ENCODE peak calls at places on chromosomes 1 and 21, in eight cellular contexts. One of them, this sample, is unnamed.

GRCh38 chr1:68361511-68361910 is 88.2 kb downstream of the RPE65 start:
- DNase-seq in HT-29: no peak
- DNase-seq in GM12892: no peak
- DNase-seq in stimulated activated CD8-positive, alpha-beta memory T cell treated with anti-CD3 and anti-CD28 coated beads, Interleukin-15, amount 100 ng/mL, for 4 hours: no peak
- DNase-seq in activated T-helper 9 cell treated with anti-CD3 and anti-CD28 coated beads, Interleukin-2, amount 50 U/mL, for 16 hours: no peak
- DNase-seq in M059J: peak
- DNase-seq in activated T-cell treated with anti-CD3 and anti-CD28 coated beads, Interleukin-2, amount 50 U/mL, for 72 hours: no peak
- DNase-seq in Peyer's patch: no peak
- DNase-seq in this sample: no peak

GRCh38 chr1:215416497-215416896 is 150.6 kb upstream of the KCTD3 start:
- DNase-seq in M059J: no peak
- DNase-seq in activated T-helper 9 cell treated with anti-CD3 and anti-CD28 coated beads, Interleukin-2, amount 50 U/mL, for 16 hours: no peak
- DNase-seq in GM12892: no peak
- DNase-seq in activated T-cell treated with anti-CD3 and anti-CD28 coated beads, Interleukin-2, amount 50 U/mL, for 72 hours: no peak
- DNase-seq in Peyer's patch: no peak
- DNase-seq in stimulated activated CD8-positive, alpha-beta memory T cell treated with anti-CD3 and anti-CD28 coated beads, Interleukin-15, amount 100 ng/mL, for 4 hours: no peak
- DNase-seq in HT-29: no peak
- DNase-seq in this sample: no peak

GRCh38 chr1:235767795-235768194 is 98.9 kb downstream of the LYST start:
- DNase-seq in activated T-helper 9 cell treated with anti-CD3 and anti-CD28 coated beads, Interleukin-2, amount 50 U/mL, for 16 hours: no peak
- DNase-seq in HT-29: no peak
- DNase-seq in Peyer's patch: no peak
- DNase-seq in stimulated activated CD8-positive, alpha-beta memory T cell treated with anti-CD3 and anti-CD28 coated beads, Interleukin-15, amount 100 ng/mL, for 4 hours: no peak
- DNase-seq in activated T-cell treated with anti-CD3 and anti-CD28 coated beads, Interleukin-2, amount 50 U/mL, for 72 hours: no peak
- DNase-seq in GM12892: peak
- DNase-seq in M059J: no peak
- DNase-seq in this sample: no peak

GRCh38 chr1:37655274-37655673 is 20.6 kb upstream of the RSPO1 start:
- DNase-seq in M059J: no peak
- DNase-seq in activated T-cell treated with anti-CD3 and anti-CD28 coated beads, Interleukin-2, amount 50 U/mL, for 72 hours: no peak
- DNase-seq in Peyer's patch: no peak
- DNase-seq in activated T-helper 9 cell treated with anti-CD3 and anti-CD28 coated beads, Interleukin-2, amount 50 U/mL, for 16 hours: no peak
- DNase-seq in GM12892: no peak
- DNase-seq in HT-29: no peak
- DNase-seq in stimulated activated CD8-positive, alpha-beta memory T cell treated with anti-CD3 and anti-CD28 coated beads, Interleukin-15, amount 100 ng/mL, for 4 hours: no peak
- DNase-seq in this sample: no peak

GRCh38 chr1:59422921-59423575 is 126.2 kb downstream of the FGGY start:
- DNase-seq in activated T-cell treated with anti-CD3 and anti-CD28 coated beads, Interleukin-2, amount 50 U/mL, for 72 hours: no peak
- DNase-seq in M059J: peak
- DNase-seq in HT-29: peak
- DNase-seq in GM12892: no peak
- DNase-seq in Peyer's patch: peak
- DNase-seq in stimulated activated CD8-positive, alpha-beta memory T cell treated with anti-CD3 and anti-CD28 coated beads, Interleukin-15, amount 100 ng/mL, for 4 hours: no peak
- DNase-seq in activated T-helper 9 cell treated with anti-CD3 and anti-CD28 coated beads, Interleukin-2, amount 50 U/mL, for 16 hours: no peak
- DNase-seq in this sample: no peak

GRCh38 chr1:234495231-234495990 is 16.4 kb upstream of the TARBP1 start:
- DNase-seq in HT-29: no peak
- DNase-seq in activated T-cell treated with anti-CD3 and anti-CD28 coated beads, Interleukin-2, amount 50 U/mL, for 72 hours: peak
- DNase-seq in stimulated activated CD8-positive, alpha-beta memory T cell treated with anti-CD3 and anti-CD28 coated beads, Interleukin-15, amount 100 ng/mL, for 4 hours: no peak
- DNase-seq in M059J: peak
- DNase-seq in Peyer's patch: no peak
- DNase-seq in GM12892: no peak
- DNase-seq in activated T-helper 9 cell treated with anti-CD3 and anti-CD28 coated beads, Interleukin-2, amount 50 U/mL, for 16 hours: no peak
- DNase-seq in this sample: peak

GRCh38 chr1:64539808-64540207 is 69.9 kb downstream of the CACHD1 start:
- DNase-seq in stimulated activated CD8-positive, alpha-beta memory T cell treated with anti-CD3 and anti-CD28 coated beads, Interleukin-15, amount 100 ng/mL, for 4 hours: no peak
- DNase-seq in Peyer's patch: peak
- DNase-seq in GM12892: no peak
- DNase-seq in activated T-helper 9 cell treated with anti-CD3 and anti-CD28 coated beads, Interleukin-2, amount 50 U/mL, for 16 hours: no peak
- DNase-seq in activated T-cell treated with anti-CD3 and anti-CD28 coated beads, Interleukin-2, amount 50 U/mL, for 72 hours: no peak
- DNase-seq in HT-29: no peak
- DNase-seq in M059J: peak
- DNase-seq in this sample: no peak

GRCh38 chr1:19606817-19607706 is 37.0 kb upstream of the NBL1 start:
- DNase-seq in GM12892: no peak
- DNase-seq in HT-29: no peak
- DNase-seq in activated T-cell treated with anti-CD3 and anti-CD28 coated beads, Interleukin-2, amount 50 U/mL, for 72 hours: peak
- DNase-seq in stimulated activated CD8-positive, alpha-beta memory T cell treated with anti-CD3 and anti-CD28 coated beads, Interleukin-15, amount 100 ng/mL, for 4 hours: no peak
- DNase-seq in activated T-helper 9 cell treated with anti-CD3 and anti-CD28 coated beads, Interleukin-2, amount 50 U/mL, for 16 hours: peak
- DNase-seq in Peyer's patch: peak
- DNase-seq in M059J: peak
- DNase-seq in this sample: no peak

GRCh38 chr1:100090471-100090870 is 42.3 kb downstream of the SASS6 start:
- DNase-seq in GM12892: no peak
- DNase-seq in Peyer's patch: no peak
- DNase-seq in activated T-cell treated with anti-CD3 and anti-CD28 coated beads, Interleukin-2, amount 50 U/mL, for 72 hours: no peak
- DNase-seq in HT-29: no peak
- DNase-seq in activated T-helper 9 cell treated with anti-CD3 and anti-CD28 coated beads, Interleukin-2, amount 50 U/mL, for 16 hours: no peak
- DNase-seq in stimulated activated CD8-positive, alpha-beta memory T cell treated with anti-CD3 and anti-CD28 coated beads, Interleukin-15, amount 100 ng/mL, for 4 hours: no peak
- DNase-seq in M059J: no peak
- DNase-seq in this sample: no peak

GRCh38 chr1:204480515-204480914 is 14.1 kb downstream of the PIK3C2B start:
- DNase-seq in M059J: no peak
- DNase-seq in activated T-helper 9 cell treated with anti-CD3 and anti-CD28 coated beads, Interleukin-2, amount 50 U/mL, for 16 hours: no peak
- DNase-seq in stimulated activated CD8-positive, alpha-beta memory T cell treated with anti-CD3 and anti-CD28 coated beads, Interleukin-15, amount 100 ng/mL, for 4 hours: no peak
- DNase-seq in Peyer's patch: peak
- DNase-seq in GM12892: peak
- DNase-seq in activated T-cell treated with anti-CD3 and anti-CD28 coated beads, Interleukin-2, amount 50 U/mL, for 72 hours: no peak
- DNase-seq in HT-29: no peak
- DNase-seq in this sample: no peak

GRCh38 chr1:6281511-6282402 is 20.9 kb upstream of the GPR153 start:
- DNase-seq in activated T-cell treated with anti-CD3 and anti-CD28 coated beads, Interleukin-2, amount 50 U/mL, for 72 hours: no peak
- DNase-seq in M059J: no peak
- DNase-seq in Peyer's patch: no peak
- DNase-seq in activated T-helper 9 cell treated with anti-CD3 and anti-CD28 coated beads, Interleukin-2, amount 50 U/mL, for 16 hours: no peak
- DNase-seq in stimulated activated CD8-positive, alpha-beta memory T cell treated with anti-CD3 and anti-CD28 coated beads, Interleukin-15, amount 100 ng/mL, for 4 hours: no peak
- DNase-seq in HT-29: no peak
- DNase-seq in GM12892: no peak
- DNase-seq in this sample: no peak

GRCh38 chr1:77779529-77780281 is at the start of gene MIGA1:
- DNase-seq in HT-29: peak
- DNase-seq in M059J: peak
- DNase-seq in activated T-helper 9 cell treated with anti-CD3 and anti-CD28 coated beads, Interleukin-2, amount 50 U/mL, for 16 hours: peak
- DNase-seq in GM12892: peak
- DNase-seq in Peyer's patch: peak
- DNase-seq in stimulated activated CD8-positive, alpha-beta memory T cell treated with anti-CD3 and anti-CD28 coated beads, Interleukin-15, amount 100 ng/mL, for 4 hours: peak
- DNase-seq in activated T-cell treated with anti-CD3 and anti-CD28 coated beads, Interleukin-2, amount 50 U/mL, for 72 hours: peak
- DNase-seq in this sample: peak

GRCh38 chr21:42942244-42942643 is 16.8 kb upstream of the ERVH48-1 start:
- DNase-seq in M059J: no peak
- DNase-seq in activated T-cell treated with anti-CD3 and anti-CD28 coated beads, Interleukin-2, amount 50 U/mL, for 72 hours: no peak
- DNase-seq in activated T-helper 9 cell treated with anti-CD3 and anti-CD28 coated beads, Interleukin-2, amount 50 U/mL, for 16 hours: no peak
- DNase-seq in GM12892: no peak
- DNase-seq in Peyer's patch: no peak
- DNase-seq in stimulated activated CD8-positive, alpha-beta memory T cell treated with anti-CD3 and anti-CD28 coated beads, Interleukin-15, amount 100 ng/mL, for 4 hours: no peak
- DNase-seq in HT-29: no peak
- DNase-seq in this sample: no peak

GRCh38 chr1:78145105-78145580 is 99.4 kb downstream of the GIPC2 start:
- DNase-seq in activated T-helper 9 cell treated with anti-CD3 and anti-CD28 coated beads, Interleukin-2, amount 50 U/mL, for 16 hours: no peak
- DNase-seq in Peyer's patch: peak
- DNase-seq in stimulated activated CD8-positive, alpha-beta memory T cell treated with anti-CD3 and anti-CD28 coated beads, Interleukin-15, amount 100 ng/mL, for 4 hours: no peak
- DNase-seq in GM12892: no peak
- DNase-seq in HT-29: peak
- DNase-seq in activated T-cell treated with anti-CD3 and anti-CD28 coated beads, Interleukin-2, amount 50 U/mL, for 72 hours: peak
- DNase-seq in M059J: peak
- DNase-seq in this sample: peak

GRCh38 chr21:19692231-19692630 is 1288.6 kb upstream of the TMPRSS15 start:
- DNase-seq in stimulated activated CD8-positive, alpha-beta memory T cell treated with anti-CD3 and anti-CD28 coated beads, Interleukin-15, amount 100 ng/mL, for 4 hours: no peak
- DNase-seq in HT-29: no peak
- DNase-seq in GM12892: no peak
- DNase-seq in activated T-helper 9 cell treated with anti-CD3 and anti-CD28 coated beads, Interleukin-2, amount 50 U/mL, for 16 hours: no peak
- DNase-seq in M059J: no peak
- DNase-seq in activated T-cell treated with anti-CD3 and anti-CD28 coated beads, Interleukin-2, amount 50 U/mL, for 72 hours: no peak
- DNase-seq in Peyer's patch: no peak
- DNase-seq in this sample: no peak

GRCh38 chr21:15291621-15292266 is 226.9 kb upstream of the NRIP1 start:
- DNase-seq in stimulated activated CD8-positive, alpha-beta memory T cell treated with anti-CD3 and anti-CD28 coated beads, Interleukin-15, amount 100 ng/mL, for 4 hours: no peak
- DNase-seq in activated T-helper 9 cell treated with anti-CD3 and anti-CD28 coated beads, Interleukin-2, amount 50 U/mL, for 16 hours: no peak
- DNase-seq in HT-29: no peak
- DNase-seq in GM12892: no peak
- DNase-seq in activated T-cell treated with anti-CD3 and anti-CD28 coated beads, Interleukin-2, amount 50 U/mL, for 72 hours: no peak
- DNase-seq in M059J: no peak
- DNase-seq in Peyer's patch: no peak
- DNase-seq in this sample: no peak

GRCh38 chr1:150596095-150596892 is 16.9 kb upstream of the MCL1 start:
- DNase-seq in stimulated activated CD8-positive, alpha-beta memory T cell treated with anti-CD3 and anti-CD28 coated beads, Interleukin-15, amount 100 ng/mL, for 4 hours: no peak
- DNase-seq in GM12892: no peak
- DNase-seq in M059J: peak
- DNase-seq in activated T-cell treated with anti-CD3 and anti-CD28 coated beads, Interleukin-2, amount 50 U/mL, for 72 hours: no peak
- DNase-seq in activated T-helper 9 cell treated with anti-CD3 and anti-CD28 coated beads, Interleukin-2, amount 50 U/mL, for 16 hours: no peak
- DNase-seq in HT-29: no peak
- DNase-seq in Peyer's patch: no peak
- DNase-seq in this sample: no peak

GRCh38 chr1:152621993-152622392 is 910 bp downstream of the LCE3A start:
- DNase-seq in activated T-helper 9 cell treated with anti-CD3 and anti-CD28 coated beads, Interleukin-2, amount 50 U/mL, for 16 hours: no peak
- DNase-seq in stimulated activated CD8-positive, alpha-beta memory T cell treated with anti-CD3 and anti-CD28 coated beads, Interleukin-15, amount 100 ng/mL, for 4 hours: no peak
- DNase-seq in activated T-cell treated with anti-CD3 and anti-CD28 coated beads, Interleukin-2, amount 50 U/mL, for 72 hours: no peak
- DNase-seq in GM12892: no peak
- DNase-seq in M059J: no peak
- DNase-seq in Peyer's patch: no peak
- DNase-seq in HT-29: no peak
- DNase-seq in this sample: no peak

GRCh38 chr1:8666394-8667167 is 150.9 kb downstream of the RERE start:
- DNase-seq in Peyer's patch: no peak
- DNase-seq in activated T-cell treated with anti-CD3 and anti-CD28 coated beads, Interleukin-2, amount 50 U/mL, for 72 hours: no peak
- DNase-seq in GM12892: no peak
- DNase-seq in stimulated activated CD8-positive, alpha-beta memory T cell treated with anti-CD3 and anti-CD28 coated beads, Interleukin-15, amount 100 ng/mL, for 4 hours: no peak
- DNase-seq in M059J: peak
- DNase-seq in activated T-helper 9 cell treated with anti-CD3 and anti-CD28 coated beads, Interleukin-2, amount 50 U/mL, for 16 hours: no peak
- DNase-seq in HT-29: no peak
- DNase-seq in this sample: no peak

GRCh38 chr1:3195966-3196515 is 127.0 kb downstream of the PRDM16 start:
- DNase-seq in HT-29: no peak
- DNase-seq in M059J: no peak
- DNase-seq in stimulated activated CD8-positive, alpha-beta memory T cell treated with anti-CD3 and anti-CD28 coated beads, Interleukin-15, amount 100 ng/mL, for 4 hours: no peak
- DNase-seq in GM12892: no peak
- DNase-seq in activated T-helper 9 cell treated with anti-CD3 and anti-CD28 coated beads, Interleukin-2, amount 50 U/mL, for 16 hours: no peak
- DNase-seq in Peyer's patch: no peak
- DNase-seq in activated T-cell treated with anti-CD3 and anti-CD28 coated beads, Interleukin-2, amount 50 U/mL, for 72 hours: no peak
- DNase-seq in this sample: no peak

GRCh38 chr1:241470361-241470760 is 49.2 kb downstream of the FH start:
- DNase-seq in M059J: no peak
- DNase-seq in activated T-cell treated with anti-CD3 and anti-CD28 coated beads, Interleukin-2, amount 50 U/mL, for 72 hours: no peak
- DNase-seq in HT-29: no peak
- DNase-seq in activated T-helper 9 cell treated with anti-CD3 and anti-CD28 coated beads, Interleukin-2, amount 50 U/mL, for 16 hours: no peak
- DNase-seq in GM12892: no peak
- DNase-seq in Peyer's patch: no peak
- DNase-seq in stimulated activated CD8-positive, alpha-beta memory T cell treated with anti-CD3 and anti-CD28 coated beads, Interleukin-15, amount 100 ng/mL, for 4 hours: no peak
- DNase-seq in this sample: no peak

GRCh38 chr21:28633803-28634572 is 358.7 kb downstream of the LTN1 start:
- DNase-seq in stimulated activated CD8-positive, alpha-beta memory T cell treated with anti-CD3 and anti-CD28 coated beads, Interleukin-15, amount 100 ng/mL, for 4 hours: no peak
- DNase-seq in Peyer's patch: no peak
- DNase-seq in M059J: peak
- DNase-seq in activated T-cell treated with anti-CD3 and anti-CD28 coated beads, Interleukin-2, amount 50 U/mL, for 72 hours: no peak
- DNase-seq in HT-29: no peak
- DNase-seq in activated T-helper 9 cell treated with anti-CD3 and anti-CD28 coated beads, Interleukin-2, amount 50 U/mL, for 16 hours: no peak
- DNase-seq in GM12892: no peak
- DNase-seq in this sample: no peak

GRCh38 chr21:46095814-46096595 is 1.9 kb upstream of the COL6A2 start:
- DNase-seq in activated T-helper 9 cell treated with anti-CD3 and anti-CD28 coated beads, Interleukin-2, amount 50 U/mL, for 16 hours: no peak
- DNase-seq in Peyer's patch: no peak
- DNase-seq in HT-29: no peak
- DNase-seq in M059J: no peak
- DNase-seq in activated T-cell treated with anti-CD3 and anti-CD28 coated beads, Interleukin-2, amount 50 U/mL, for 72 hours: no peak
- DNase-seq in stimulated activated CD8-positive, alpha-beta memory T cell treated with anti-CD3 and anti-CD28 coated beads, Interleukin-15, amount 100 ng/mL, for 4 hours: no peak
- DNase-seq in GM12892: no peak
- DNase-seq in this sample: no peak

GRCh38 chr1:212506666-212507065 is 73.9 kb downstream of the NENF start:
- DNase-seq in activated T-cell treated with anti-CD3 and anti-CD28 coated beads, Interleukin-2, amount 50 U/mL, for 72 hours: no peak
- DNase-seq in activated T-helper 9 cell treated with anti-CD3 and anti-CD28 coated beads, Interleukin-2, amount 50 U/mL, for 16 hours: no peak
- DNase-seq in stimulated activated CD8-positive, alpha-beta memory T cell treated with anti-CD3 and anti-CD28 coated beads, Interleukin-15, amount 100 ng/mL, for 4 hours: no peak
- DNase-seq in GM12892: no peak
- DNase-seq in M059J: no peak
- DNase-seq in HT-29: no peak
- DNase-seq in Peyer's patch: no peak
- DNase-seq in this sample: no peak

GRCh38 chr1:218665216-218665615 is 320.1 kb downstream of the TGFB2 start:
- DNase-seq in activated T-cell treated with anti-CD3 and anti-CD28 coated beads, Interleukin-2, amount 50 U/mL, for 72 hours: no peak
- DNase-seq in activated T-helper 9 cell treated with anti-CD3 and anti-CD28 coated beads, Interleukin-2, amount 50 U/mL, for 16 hours: no peak
- DNase-seq in Peyer's patch: no peak
- DNase-seq in HT-29: peak
- DNase-seq in M059J: peak
- DNase-seq in stimulated activated CD8-positive, alpha-beta memory T cell treated with anti-CD3 and anti-CD28 coated beads, Interleukin-15, amount 100 ng/mL, for 4 hours: no peak
- DNase-seq in GM12892: no peak
- DNase-seq in this sample: peak

GRCh38 chr1:184684285-184685077 is 70.2 kb downstream of the EDEM3 start:
- DNase-seq in stimulated activated CD8-positive, alpha-beta memory T cell treated with anti-CD3 and anti-CD28 coated beads, Interleukin-15, amount 100 ng/mL, for 4 hours: no peak
- DNase-seq in HT-29: no peak
- DNase-seq in M059J: peak
- DNase-seq in activated T-cell treated with anti-CD3 and anti-CD28 coated beads, Interleukin-2, amount 50 U/mL, for 72 hours: no peak
- DNase-seq in GM12892: no peak
- DNase-seq in activated T-helper 9 cell treated with anti-CD3 and anti-CD28 coated beads, Interleukin-2, amount 50 U/mL, for 16 hours: no peak
- DNase-seq in Peyer's patch: no peak
- DNase-seq in this sample: no peak

GRCh38 chr1:12376236-12377064 is 146.6 kb downstream of the VPS13D start:
- DNase-seq in Peyer's patch: no peak
- DNase-seq in GM12892: no peak
- DNase-seq in HT-29: peak
- DNase-seq in M059J: no peak
- DNase-seq in activated T-helper 9 cell treated with anti-CD3 and anti-CD28 coated beads, Interleukin-2, amount 50 U/mL, for 16 hours: no peak
- DNase-seq in activated T-cell treated with anti-CD3 and anti-CD28 coated beads, Interleukin-2, amount 50 U/mL, for 72 hours: no peak
- DNase-seq in stimulated activated CD8-positive, alpha-beta memory T cell treated with anti-CD3 and anti-CD28 coated beads, Interleukin-15, amount 100 ng/mL, for 4 hours: no peak
- DNase-seq in this sample: no peak

GRCh38 chr1:172970186-172970585 is 80.6 kb downstream of the TNFSF18 start:
- DNase-seq in Peyer's patch: no peak
- DNase-seq in activated T-helper 9 cell treated with anti-CD3 and anti-CD28 coated beads, Interleukin-2, amount 50 U/mL, for 16 hours: no peak
- DNase-seq in M059J: peak
- DNase-seq in activated T-cell treated with anti-CD3 and anti-CD28 coated beads, Interleukin-2, amount 50 U/mL, for 72 hours: no peak
- DNase-seq in stimulated activated CD8-positive, alpha-beta memory T cell treated with anti-CD3 and anti-CD28 coated beads, Interleukin-15, amount 100 ng/mL, for 4 hours: no peak
- DNase-seq in HT-29: no peak
- DNase-seq in GM12892: no peak
- DNase-seq in this sample: peak

GRCh38 chr1:212255705-212256307 is 29.4 kb upstream of the PPP2R5A start:
- DNase-seq in HT-29: no peak
- DNase-seq in GM12892: no peak
- DNase-seq in Peyer's patch: peak
- DNase-seq in stimulated activated CD8-positive, alpha-beta memory T cell treated with anti-CD3 and anti-CD28 coated beads, Interleukin-15, amount 100 ng/mL, for 4 hours: no peak
- DNase-seq in activated T-helper 9 cell treated with anti-CD3 and anti-CD28 coated beads, Interleukin-2, amount 50 U/mL, for 16 hours: no peak
- DNase-seq in M059J: no peak
- DNase-seq in activated T-cell treated with anti-CD3 and anti-CD28 coated beads, Interleukin-2, amount 50 U/mL, for 72 hours: peak
- DNase-seq in this sample: no peak

GRCh38 chr1:159214149-159214760 is 9.6 kb downstream of the ACKR1 start:
- DNase-seq in activated T-helper 9 cell treated with anti-CD3 and anti-CD28 coated beads, Interleukin-2, amount 50 U/mL, for 16 hours: peak
- DNase-seq in activated T-cell treated with anti-CD3 and anti-CD28 coated beads, Interleukin-2, amount 50 U/mL, for 72 hours: peak
- DNase-seq in GM12892: no peak
- DNase-seq in M059J: peak
- DNase-seq in stimulated activated CD8-positive, alpha-beta memory T cell treated with anti-CD3 and anti-CD28 coated beads, Interleukin-15, amount 100 ng/mL, for 4 hours: no peak
- DNase-seq in HT-29: peak
- DNase-seq in Peyer's patch: no peak
- DNase-seq in this sample: peak

GRCh38 chr21:39020751-39021474 is 162.3 kb downstream of the PSMG1 start:
- DNase-seq in Peyer's patch: no peak
- DNase-seq in activated T-helper 9 cell treated with anti-CD3 and anti-CD28 coated beads, Interleukin-2, amount 50 U/mL, for 16 hours: no peak
- DNase-seq in GM12892: no peak
- DNase-seq in HT-29: peak
- DNase-seq in activated T-cell treated with anti-CD3 and anti-CD28 coated beads, Interleukin-2, amount 50 U/mL, for 72 hours: no peak
- DNase-seq in M059J: peak
- DNase-seq in stimulated activated CD8-positive, alpha-beta memory T cell treated with anti-CD3 and anti-CD28 coated beads, Interleukin-15, amount 100 ng/mL, for 4 hours: no peak
- DNase-seq in this sample: peak

GRCh38 chr21:34844033-34844923 is 175.5 kb downstream of the CLIC6 start:
- DNase-seq in M059J: no peak
- DNase-seq in activated T-cell treated with anti-CD3 and anti-CD28 coated beads, Interleukin-2, amount 50 U/mL, for 72 hours: no peak
- DNase-seq in activated T-helper 9 cell treated with anti-CD3 and anti-CD28 coated beads, Interleukin-2, amount 50 U/mL, for 16 hours: no peak
- DNase-seq in Peyer's patch: no peak
- DNase-seq in stimulated activated CD8-positive, alpha-beta memory T cell treated with anti-CD3 and anti-CD28 coated beads, Interleukin-15, amount 100 ng/mL, for 4 hours: no peak
- DNase-seq in HT-29: no peak
- DNase-seq in GM12892: no peak
- DNase-seq in this sample: no peak

GRCh38 chr1:185645201-185645640 is 89.0 kb upstream of the HMCN1 start:
- DNase-seq in M059J: peak
- DNase-seq in HT-29: peak
- DNase-seq in stimulated activated CD8-positive, alpha-beta memory T cell treated with anti-CD3 and anti-CD28 coated beads, Interleukin-15, amount 100 ng/mL, for 4 hours: no peak
- DNase-seq in activated T-cell treated with anti-CD3 and anti-CD28 coated beads, Interleukin-2, amount 50 U/mL, for 72 hours: no peak
- DNase-seq in activated T-helper 9 cell treated with anti-CD3 and anti-CD28 coated beads, Interleukin-2, amount 50 U/mL, for 16 hours: no peak
- DNase-seq in GM12892: no peak
- DNase-seq in Peyer's patch: no peak
- DNase-seq in this sample: no peak

GRCh38 chr1:207327994-207328393 is 6.5 kb downstream of the CD55 start:
- DNase-seq in activated T-cell treated with anti-CD3 and anti-CD28 coated beads, Interleukin-2, amount 50 U/mL, for 72 hours: no peak
- DNase-seq in HT-29: peak
- DNase-seq in GM12892: no peak
- DNase-seq in M059J: peak
- DNase-seq in Peyer's patch: no peak
- DNase-seq in activated T-helper 9 cell treated with anti-CD3 and anti-CD28 coated beads, Interleukin-2, amount 50 U/mL, for 16 hours: no peak
- DNase-seq in stimulated activated CD8-positive, alpha-beta memory T cell treated with anti-CD3 and anti-CD28 coated beads, Interleukin-15, amount 100 ng/mL, for 4 hours: no peak
- DNase-seq in this sample: no peak

This sample was measured in A549.